ENCODE peak calls at places on chromosomes 12 and 14, in nine cellular contexts. Y, O, K, R, S, U, D, M and Z are unnamed samples.

GRCh38 chr14:82621881-82622450 is 1088.3 kb upstream of the SEL1L start:
- DNase-seq in Y (no peak), O (no peak), K (no peak), R (no peak), S (no peak), U (no peak), D (no peak), M (no peak), Z (no peak)

GRCh38 chr12:57738661-57739237 is at the start of gene AGAP2:
- DNase-seq in Y (no peak), O (no peak), K (no peak), R (no peak), S (peak; percentile 27), U (peak; percentile 21), D (no peak), M (no peak), Z (no peak)

GRCh38 chr14:49464885-49465284 is 121.3 kb downstream of the RPS29 start:
- DNase-seq in Y (peak; percentile 15), O (no peak), K (no peak), R (no peak), S (peak; percentile 5), U (peak; percentile 4), D (no peak), M (no peak), Z (peak; percentile 5)

GRCh38 chr12:118212627-118213026 is 76.7 kb downstream of the PEBP1 start:
- DNase-seq in Y (no peak), O (no peak), K (no peak), R (no peak), S (no peak), U (no peak), D (no peak), M (no peak), Z (no peak)

GRCh38 chr14:102796661-102797190 is 19.5 kb downstream of the TRAF3 start:
- DNase-seq in Y (no peak), O (no peak), K (no peak), R (no peak), S (no peak), U (no peak), D (no peak), M (no peak), Z (no peak)

GRCh38 chr12:32768518-32768917 is 12.8 kb upstream of the YARS2 start:
- DNase-seq in Y (no peak), O (no peak), K (no peak), R (no peak), S (no peak), U (no peak), D (no peak), M (no peak), Z (no peak)

GRCh38 chr14:90400904-90401561 is 4.2 kb downstream of the CALM1 start:
- DNase-seq in Y (no peak), O (no peak), K (no peak), R (no peak), S (no peak), U (no peak), D (no peak), M (no peak), Z (no peak)

GRCh38 chr12:1220127-1221092 is 229.4 kb downstream of the ERC1 start:
- DNase-seq in Y (no peak), O (no peak), K (no peak), R (peak; percentile 11), S (no peak), U (no peak), D (no peak), M (no peak), Z (no peak)

GRCh38 chr12:46555379-46555778 is 182.8 kb upstream of the SLC38A2 start:
- DNase-seq in Y (no peak), O (peak; percentile 93), K (no peak), R (no peak), S (peak; percentile 83), U (peak; percentile 87), D (no peak), M (no peak), Z (no peak)

GRCh38 chr14:39351708-39352107 is 80.5 kb downstream of the FBXO33 start:
- DNase-seq in Y (no peak), O (no peak), K (no peak), R (no peak), S (peak; percentile 24), U (peak; percentile 20), D (no peak), M (no peak), Z (no peak)

GRCh38 chr14:29518335-29518734 is 409.3 kb downstream of the PRKD1 start:
- DNase-seq in Y (no peak), O (peak; percentile 28), K (no peak), R (no peak), S (peak; percentile 48), U (peak; percentile 22), D (no peak), M (no peak), Z (no peak)

GRCh38 chr12:105279460-105280056 is 43.6 kb upstream of the APPL2 start:
- DNase-seq in Y (no peak), O (peak; percentile 47), K (no peak), R (peak; percentile 7), S (peak; percentile 50), U (peak; percentile 63), D (no peak), M (peak; percentile 67), Z (peak; percentile 69)

GRCh38 chr12:1350055-1350933 is 244.1 kb downstream of the FBXL14 start:
- DNase-seq in Y (no peak), O (peak; percentile 94), K (no peak), R (no peak), S (peak; percentile 80), U (peak; percentile 34), D (no peak), M (no peak), Z (no peak)

GRCh38 chr14:74217672-74218448 is 21.4 kb upstream of the VSX2 start:
- DNase-seq in Y (peak; percentile 90), O (peak; percentile 59), K (peak; percentile 72), R (peak; percentile 53), S (peak; percentile 81), U (peak; percentile 68), D (peak; percentile 55), M (peak; percentile 76), Z (peak; percentile 79)

GRCh38 chr14:96888158-96888557 is 91.0 kb downstream of the VRK1 start:
- DNase-seq in Y (no peak), O (no peak), K (no peak), R (no peak), S (no peak), U (no peak), D (no peak), M (no peak), Z (no peak)

GRCh38 chr14:25090716-25091454 is 40.9 kb upstream of the STXBP6 start:
- DNase-seq in Y (no peak), O (peak; percentile 81), K (no peak), R (peak; percentile 56), S (peak; percentile 81), U (peak; percentile 73), D (peak; percentile 54), M (no peak), Z (no peak)

GRCh38 chr12:41683023-41683422 is 461.7 kb downstream of the GXYLT1 start:
- DNase-seq in Y (no peak), O (no peak), K (no peak), R (no peak), S (no peak), U (no peak), D (no peak), M (no peak), Z (no peak)

GRCh38 chr12:47799357-47799955 is 20.2 kb downstream of the HDAC7 start:
- DNase-seq in Y (no peak), O (no peak), K (peak; percentile 79), R (no peak), S (peak; percentile 45), U (peak; percentile 60), D (no peak), M (no peak), Z (no peak)

GRCh38 chr12:1518763-1519516 is 75.4 kb downstream of the FBXL14 start:
- DNase-seq in Y (no peak), O (peak; percentile 89), K (no peak), R (no peak), S (peak; percentile 83), U (peak; percentile 65), D (no peak), M (no peak), Z (no peak)

GRCh38 chr12:125518074-125518473 is 452.8 kb downstream of the AACS start:
- DNase-seq in Y (no peak), O (no peak), K (no peak), R (peak; percentile 38), S (no peak), U (no peak), D (no peak), M (no peak), Z (no peak)

GRCh38 chr12:50642755-50643154 is 121.1 kb upstream of the ATF1 start:
- DNase-seq in Y (no peak), O (no peak), K (no peak), R (no peak), S (no peak), U (no peak), D (peak; percentile 62), M (no peak), Z (no peak)

GRCh38 chr14:64614992-64615391 is 65.2 kb downstream of the PPP1R36 start:
- DNase-seq in Y (no peak), O (no peak), K (no peak), R (no peak), S (no peak), U (no peak), D (no peak), M (no peak), Z (no peak)

GRCh38 chr12:34301251-34302130 is 279.2 kb downstream of the ALG10 start:
- DNase-seq in Y (no peak), O (no peak), K (no peak), R (no peak), S (no peak), U (no peak), D (no peak), M (no peak), Z (no peak)

GRCh38 chr14:64671591-64671990 is 32.6 kb upstream of the PLEKHG3 start:
- DNase-seq in Y (peak; percentile 80), O (peak; percentile 77), K (no peak), R (no peak), S (peak; percentile 85), U (peak; percentile 84), D (no peak), M (peak; percentile 58), Z (peak; percentile 70)